ENCODE peak calls at places on chromosomes 13 and 19, in six cellular contexts. T is neuronal stem cell, Z is IMR-90, K is H1, F is mesenchymal stem cell, A is H9. C is an unnamed sample.

GRCh38 chr19:55304980-55305379 is 20.2 kb downstream of the TMEM150B start:
- DNase-seq in T (no peak), Z (no peak), K (peak), F (no peak), A (peak), C (no peak)

GRCh38 chr13:102793583-102794355 is 5.0 kb downstream of the POGLUT2 start:
- DNase-seq in T (no peak), Z (no peak), K (no peak), F (no peak), A (peak), C (no peak)

GRCh38 chr19:1261863-1262686 is 7.1 kb upstream of the CIRBP start:
- DNase-seq in T (no peak), Z (peak), K (no peak), F (peak), A (no peak), C (peak)

GRCh38 chr19:33794578-33795369 is 1.9 kb upstream of the KCTD15 start:
- DNase-seq in T (peak), Z (no peak), K (peak), F (peak), A (peak), C (no peak)

GRCh38 chr19:41218615-41219507 is at the start of gene AXL:
- DNase-seq in T (peak), Z (peak), K (peak), F (peak), A (peak), C (no peak)

GRCh38 chr13:50998326-50998725 is 88.7 kb downstream of the RNASEH2B start:
- DNase-seq in T (no peak), Z (no peak), K (no peak), F (no peak), A (no peak), C (no peak)

GRCh38 chr19:48170817-48171347 is 402 bp downstream of the ZSWIM9 start:
- DNase-seq in T (no peak), Z (no peak), K (no peak), F (no peak), A (peak), C (no peak)

GRCh38 chr13:101416181-101417042 is at the start of gene NALCN:
- DNase-seq in T (peak), Z (no peak), K (peak), F (peak), A (peak), C (no peak)

GRCh38 chr19:13045812-13046211 is 50.5 kb downstream of the NFIX start:
- DNase-seq in T (no peak), Z (no peak), K (no peak), F (no peak), A (no peak), C (no peak)

GRCh38 chr13:56424246-56424645 is 716.5 kb upstream of the PRR20A start:
- DNase-seq in T (no peak), Z (no peak), K (no peak), F (peak), A (no peak), C (no peak)

GRCh38 chr19:13103961-13104847 is 1.5 kb upstream of the LYL1 start:
- DNase-seq in T (no peak), Z (no peak), K (peak), F (no peak), A (peak), C (no peak)

GRCh38 chr19:584240-585001 is 5.3 kb upstream of the HCN2 start:
- DNase-seq in T (peak), Z (peak), K (peak), F (peak), A (peak), C (peak)

GRCh38 chr19:4390862-4391693 is 9.3 kb downstream of the SH3GL1 start:
- DNase-seq in T (no peak), Z (no peak), K (no peak), F (no peak), A (no peak), C (peak)

DNA sequence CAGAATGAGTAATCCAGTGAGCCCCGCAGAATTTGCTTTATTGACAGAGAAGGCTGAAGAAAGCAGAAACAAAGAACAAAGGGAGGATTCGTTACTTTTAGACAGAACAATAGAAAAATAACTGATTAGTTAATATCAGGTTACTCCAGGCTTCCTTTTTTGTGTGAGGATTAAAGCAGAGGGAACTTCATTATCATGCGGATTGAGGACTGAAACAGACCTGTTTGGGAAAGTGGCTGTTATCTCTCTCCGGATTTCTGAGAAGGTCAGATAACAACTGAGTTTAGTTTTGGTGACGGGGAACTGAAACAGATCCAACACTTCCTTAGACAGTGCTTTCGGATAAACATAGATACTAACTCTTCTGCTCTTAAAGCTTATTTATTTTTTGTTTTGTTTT is 246.5 kb upstream of the ZNF507 start:
- DNase-seq in T (no peak), Z (no peak), K (no peak), F (no peak), A (no peak), C (no peak)
- H3K14ac ChIP-seq in T (no peak), Z (no peak), K (no peak), F (no peak), A (no peak), C (no peak)

DNA sequence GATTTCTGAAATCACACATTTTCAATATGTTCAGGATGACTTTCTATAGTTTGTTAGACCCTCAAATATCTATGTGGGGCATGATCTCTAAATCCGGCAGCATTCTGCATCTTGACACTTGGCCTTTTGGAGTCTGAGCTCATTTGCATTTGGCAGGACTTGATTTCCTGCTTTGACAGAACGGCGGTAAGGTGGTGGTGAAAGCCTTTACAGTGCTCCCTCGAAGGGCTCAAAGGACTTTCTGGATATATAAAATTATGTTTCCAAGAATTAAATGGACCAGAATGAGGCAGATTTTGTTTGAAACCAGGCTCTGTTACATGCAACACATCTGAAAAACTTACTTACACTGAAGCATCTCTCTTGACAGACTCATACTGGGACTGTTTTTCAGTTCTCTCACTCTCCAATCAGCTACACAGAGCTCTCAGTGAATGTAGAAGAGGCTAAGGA is 207.3 kb downstream of the SPRY2 start:
- DNase-seq in T (no peak), Z (no peak), K (no peak), F (no peak), A (no peak), C (no peak)
- H2BK120ac ChIP-seq in T (no peak), Z (no peak), K (no peak), F (no peak), A (no peak), C (no peak)

GRCh38 chr19:8390617-8390981 is 439 bp downstream of the RAB11B start:
- DNase-seq in T (peak), Z (peak), K (peak), F (peak), A (peak), C (peak)
- H2BK5ac ChIP-seq in T (peak), Z (peak), K (peak), F (peak), A (peak), C (peak)

DNA sequence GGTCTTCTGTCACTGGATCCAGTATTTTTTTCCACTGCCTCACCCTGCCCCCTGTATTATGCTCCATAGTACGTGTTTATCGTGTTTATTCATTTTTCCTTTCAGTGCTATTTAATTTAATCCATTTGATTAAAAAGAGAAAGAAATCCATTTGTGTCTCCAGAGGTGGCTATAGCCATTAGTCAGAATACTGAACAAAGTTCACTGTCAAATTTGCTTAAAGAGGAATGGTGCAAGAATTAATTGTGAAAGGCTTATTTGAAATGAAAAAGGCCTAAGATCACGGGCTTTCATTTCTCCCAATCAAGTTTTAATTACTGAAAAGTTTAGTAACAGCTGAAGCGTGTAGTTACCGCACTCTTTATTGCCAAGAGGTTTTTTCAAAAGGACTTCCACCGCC is 115.1 kb downstream of the COG6 start:
- DNase-seq in T (no peak), Z (no peak), K (no peak), F (no peak), A (no peak), C (no peak)
- H3K14ac ChIP-seq in T (no peak), Z (no peak), K (no peak), F (no peak), A (no peak), C (no peak)

GRCh38 chr19:38974599-38975213 is 836 bp downstream of the FBXO17 start:
- DNase-seq in T (no peak), Z (no peak), K (no peak), F (no peak), A (no peak), C (no peak)

GRCh38 chr19:38975214-38975860 is at the start of gene FBXO17:
- DNase-seq in T (peak), Z (peak), K (peak), F (peak), A (peak), C (peak)

GRCh38 chr19:38977445-38978314 is 2.1 kb upstream of the FBXO17 start:
- DNase-seq in T (no peak), Z (peak), K (no peak), F (peak), A (no peak), C (no peak)

GRCh38 chr19:38978315-38978689 is 2.8 kb upstream of the FBXO17 start:
- DNase-seq in T (no peak), Z (no peak), K (no peak), F (no peak), A (no peak), C (no peak)

DNA sequence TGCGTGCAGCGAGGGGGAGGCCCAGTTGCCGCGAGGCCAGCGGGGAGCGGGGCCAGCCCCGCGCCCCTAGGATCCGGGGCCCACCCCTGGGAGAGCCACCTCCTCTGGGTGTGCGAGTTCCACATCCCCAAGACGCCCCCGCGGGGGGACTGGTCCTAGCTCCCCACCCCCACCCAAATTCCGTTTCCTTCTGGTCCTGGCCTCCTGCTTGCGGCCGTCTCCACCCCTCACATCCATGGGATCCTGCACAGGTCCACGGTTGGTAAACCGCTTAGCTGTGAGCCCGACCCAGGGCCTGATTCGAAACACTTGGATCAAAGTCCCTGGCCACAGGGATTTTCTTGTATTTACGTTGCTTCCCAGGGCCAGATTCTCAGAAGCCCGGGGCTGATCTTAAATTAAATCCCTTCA is 324 bp upstream of the FBXO17 start:
- DNase-seq in T (peak), Z (peak), K (peak), F (peak), A (peak), C (no peak)
- H2BK120ac ChIP-seq in T (no peak), Z (peak), K (no peak), F (peak), A (no peak), C (no peak)

GRCh38 chr13:110336681-110337080 is 29.6 kb downstream of the COL4A2 start:
- DNase-seq in T (no peak), Z (peak), K (no peak), F (peak), A (no peak), C (no peak)
- H2BK5ac ChIP-seq in T (no peak), Z (peak), K (no peak), F (no peak), A (no peak), C (no peak)

DNA sequence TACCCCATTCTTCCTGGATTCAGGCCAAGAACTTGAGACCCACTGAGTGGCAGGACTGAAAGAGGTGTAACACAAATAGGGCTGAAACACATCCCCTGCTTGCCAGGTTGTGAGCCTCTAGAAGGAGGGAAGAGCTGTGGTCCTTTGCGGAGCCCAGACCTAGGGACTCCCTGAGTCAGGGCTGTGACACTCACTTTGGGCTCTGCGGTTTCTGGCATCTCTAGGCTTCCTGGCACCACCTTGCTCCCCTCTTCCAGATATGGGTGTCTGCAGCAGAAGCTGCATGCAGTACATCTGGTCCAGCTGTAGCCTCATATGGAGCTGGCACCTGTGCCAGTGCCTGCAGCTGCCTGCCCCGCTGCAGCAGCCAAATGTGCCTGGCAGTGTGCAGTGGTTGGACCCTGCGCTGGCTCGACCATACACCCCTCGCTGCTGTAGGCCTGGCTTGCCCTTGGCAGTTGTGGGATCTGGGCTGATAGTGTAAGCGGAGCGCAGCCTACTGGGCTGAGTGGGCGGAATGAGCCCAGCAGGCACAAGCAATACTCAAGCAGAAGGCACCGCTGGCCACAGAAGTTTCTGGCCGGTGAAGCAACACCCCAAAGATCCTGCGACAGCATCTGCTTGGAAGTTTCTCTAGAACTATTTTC is 290.4 kb downstream of the SLITRK6 start:
- DNase-seq in T (no peak), Z (no peak), K (peak), F (no peak), A (peak), C (no peak)
- H3K14ac ChIP-seq in T (peak), Z (no peak), K (no peak), F (no peak), A (no peak), C (peak)

GRCh38 chr19:58519087-58519354 is 589 bp downstream of the ZBTB45 start:
- DNase-seq in T (peak), Z (peak), K (peak), F (peak), A (peak), C (peak)
- H2BK120ac ChIP-seq in T (peak), Z (peak), K (no peak), F (peak), A (no peak), C (peak)

GRCh38 chr19:35474104-35474503 is 16.2 kb downstream of the KRTDAP start:
- DNase-seq in T (no peak), Z (no peak), K (no peak), F (no peak), A (no peak), C (no peak)
- H2BK5ac ChIP-seq in T (no peak), Z (no peak), K (no peak), F (no peak), A (no peak), C (no peak)

C was measured in trophoblast cell.